ENCODE peak calls at places on chromosomes 1 and 21, in six cellular contexts. G, O, M, X, V and D are unnamed samples.

GRCh38 chr21:39850333-39850732 is 16.9 kb upstream of the PCP4 start:
- DNase-seq in X (no peak), M (no peak), G (no peak), V (no peak), O (no peak), D (no peak)

GRCh38 chr1:50750021-50750619 is 209.9 kb downstream of the FAF1 start:
- DNase-seq in O (no peak), M (peak), V (peak), X (no peak), G (peak), D (no peak)

GRCh38 chr1:170664283-170664827 is 424 bp downstream of the PRRX1 start:
- DNase-seq in G (peak), M (no peak), O (no peak), V (no peak), X (no peak), D (no peak)

GRCh38 chr1:65393345-65393744 is 27.1 kb upstream of the LEPR start:
- DNase-seq in O (no peak), G (peak), M (peak), V (no peak), X (no peak), D (peak)

GRCh38 chr1:96980448-96980847 is 258.9 kb downstream of the PTBP2 start:
- DNase-seq in X (no peak), O (no peak), M (no peak), V (no peak), G (no peak), D (no peak)

GRCh38 chr1:245765241-245766000 is 610.6 kb downstream of the KIF26B start:
- DNase-seq in O (no peak), M (peak), V (no peak), X (no peak), G (no peak), D (no peak)

GRCh38 chr1:221442056-221442455 is 299.8 kb downstream of the DUSP10 start:
- DNase-seq in G (no peak), V (no peak), M (no peak), X (no peak), O (no peak), D (no peak)

GRCh38 chr1:237799762-237800474 is 90.8 kb downstream of the ZP4 start:
- DNase-seq in M (peak), X (no peak), V (peak), O (no peak), G (peak), D (no peak)

GRCh38 chr1:5681654-5682053 is 310.6 kb downstream of the NPHP4 start:
- DNase-seq in X (no peak), V (no peak), M (no peak), O (no peak), G (no peak), D (no peak)

GRCh38 chr1:204641936-204642335 is 43.6 kb downstream of the LRRN2 start:
- DNase-seq in X (no peak), G (no peak), O (no peak), M (no peak), V (no peak), D (no peak)

GRCh38 chr1:153238536-153238935 is 21.0 kb upstream of the LORICRIN start:
- DNase-seq in O (no peak), V (no peak), X (no peak), M (peak), G (no peak), D (no peak)

GRCh38 chr1:203153989-203154821 is 21.4 kb downstream of the MYBPH start:
- DNase-seq in O (no peak), V (no peak), G (no peak), X (no peak), M (peak), D (no peak)

GRCh38 chr1:21956720-21957552 is 19.8 kb upstream of the HSPG2 start:
- DNase-seq in X (peak), O (no peak), M (peak), G (no peak), V (no peak), D (peak)

GRCh38 chr1:235112297-235113182 is 16.1 kb downstream of the TOMM20 start:
- DNase-seq in X (no peak), O (no peak), G (no peak), V (no peak), M (no peak), D (no peak)

GRCh38 chr1:29709711-29710169 is 473.4 kb downstream of the PTPRU start:
- DNase-seq in V (no peak), O (no peak), X (no peak), M (peak), G (peak), D (no peak)

GRCh38 chr1:48203287-48203900 is 19.1 kb upstream of the SLC5A9 start:
- DNase-seq in G (peak), X (no peak), M (peak), O (no peak), V (peak), D (no peak)

GRCh38 chr1:24490101-24490781 is 12.4 kb upstream of the RCAN3 start:
- DNase-seq in M (no peak), G (no peak), X (no peak), O (no peak), V (no peak), D (no peak)

GRCh38 chr1:181113061-181113695 is 24.7 kb downstream of the IER5 start:
- DNase-seq in X (no peak), O (no peak), G (no peak), M (peak), V (no peak), D (no peak)